ENCODE peak calls at places on chromosomes 1 and 21, in seven cellular contexts. M is KG1; L is cardiac fibroblast; E is activated naive CD8-positive, alpha-beta T cell treated with anti-CD3 and anti-CD28 coated beads, Interleukin-2, amount 50 U/mL, for 24 hours; I is NCI-H2081 treated with DMSO at 0.1 percent for 48 hours; O is nucleus accumbens; Q is stimulated activated CD8-positive, alpha-beta memory T cell treated with anti-CD3 and anti-CD28 coated beads, Interleukin-12 subunit alpha, Interleukin-12 subunit beta, amount 100 ng/mL, for 4 hours. V is an unnamed sample.

GRCh38 chr1:44067258-44068250 is 36.3 kb upstream of the SLC6A9 start:
- DNase-seq in Q (no peak), I (no peak), O (no peak), L (no peak), E (no peak), M (no peak), V (no peak)

GRCh38 chr1:26799479-26800133 is 11.9 kb downstream of the PIGV start:
- DNase-seq in E (peak), O (peak), I (no peak), Q (no peak), M (no peak), L (peak), V (no peak)

GRCh38 chr1:29650476-29650875 is 414.2 kb downstream of the PTPRU start:
- DNase-seq in M (no peak), E (no peak), Q (no peak), O (no peak), L (no peak), I (no peak), V (no peak)

GRCh38 chr1:15965228-15965767 is 10.6 kb downstream of the ZBTB17 start:
- DNase-seq in O (peak), E (peak), M (no peak), L (peak), I (no peak), Q (no peak), V (no peak)

GRCh38 chr1:7781923-7782495 is 2.1 kb upstream of the PER3 start:
- DNase-seq in O (no peak), I (no peak), L (no peak), E (peak), Q (no peak), M (no peak), V (no peak)

GRCh38 chr1:152197361-152197941 is 26.5 kb downstream of the HRNR start:
- DNase-seq in E (no peak), M (no peak), O (no peak), I (no peak), L (no peak), Q (no peak), V (no peak)

GRCh38 chr1:206895320-206895719 is 1.9 kb upstream of the IL24 start:
- DNase-seq in O (no peak), M (no peak), I (no peak), L (no peak), Q (no peak), E (no peak), V (no peak)

GRCh38 chr21:46424621-46425020 is 34.1 kb upstream of the DIP2A start:
- DNase-seq in O (no peak), E (no peak), M (no peak), L (no peak), Q (no peak), I (no peak), V (no peak)

GRCh38 chr1:1033731-1034437 is 14.0 kb downstream of the AGRN start:
- DNase-seq in I (no peak), O (no peak), M (no peak), E (peak), Q (no peak), L (no peak), V (no peak)